ENCODE peak calls at places on chromosomes 13 and 19, in ten cellular contexts. I is A549, S is breast epithelium, F is prostate gland, H is NB4, K is fibroblast of villous mesenchyme, J is colonic mucosa, M is right atrium auricular region, Y is BJ, O is A673. B is an unnamed sample.

GRCh38 chr13:27295096-27295495 is 24.5 kb downstream of the RASL11A start:
- DNase-seq in I (no peak), S (no peak), F (no peak), H (no peak), K (no peak), J (no peak), M (peak; percentile 23), Y (no peak), O (no peak), B (no peak)

GRCh38 chr19:19262190-19263057 is 10.7 kb downstream of the TM6SF2 start:
- DNase-seq in I (no peak), S (no peak), F (no peak), H (peak; percentile 35), K (no peak), J (no peak), M (no peak), Y (no peak), O (no peak), B (no peak)

GRCh38 chr13:89686171-89686570 is 1661.3 kb upstream of the MIR17HG start:
- DNase-seq in I (no peak), S (no peak), F (no peak), H (no peak), K (no peak), J (no peak), M (no peak), Y (no peak), O (no peak), B (no peak)

GRCh38 chr19:50723069-50723468 is at the start of gene CLEC11A:
- DNase-seq in I (no peak), S (no peak), F (no peak), H (peak; percentile 95), K (peak; percentile 64), J (peak; percentile 54), M (peak; percentile 65), Y (no peak), O (peak; percentile 75), B (no peak)

GRCh38 chr19:48989701-48990291 is 3.3 kb downstream of the GYS1 start:
- DNase-seq in I (no peak), S (no peak), F (no peak), H (no peak), K (no peak), J (no peak), M (no peak), Y (peak; percentile 51), O (no peak), B (no peak)

GRCh38 chr19:1217366-1217765 is 11.8 kb downstream of the STK11 start:
- DNase-seq in I (no peak), S (no peak), F (no peak), H (no peak), K (no peak), J (no peak), M (no peak), Y (no peak), O (no peak), B (no peak)

GRCh38 chr13:23966691-23967615 is 69.7 kb upstream of the C1QTNF9B start:
- DNase-seq in I (no peak), S (no peak), F (peak; percentile 24), H (no peak), K (peak; percentile 67), J (no peak), M (no peak), Y (no peak), O (no peak), B (peak; percentile 81)

GRCh38 chr13:24162604-24163003 is 2.1 kb downstream of the SPATA13 start:
- DNase-seq in I (no peak), S (no peak), F (peak; percentile 35), H (no peak), K (no peak), J (no peak), M (no peak), Y (no peak), O (no peak), B (no peak)

GRCh38 chr19:2315818-2316353 is 7.9 kb upstream of the LINGO3 start:
- DNase-seq in I (peak; percentile 43), S (no peak), F (peak; percentile 25), H (peak; percentile 53), K (peak; percentile 68), J (peak; percentile 59), M (peak; percentile 79), Y (no peak), O (no peak), B (no peak)
- H3K4me3 ChIP-seq in I (no peak overlapping the region), S (no peak overlapping the region), F (no peak overlapping the region), H (no peak overlapping the region), K (no peak overlapping the region), J (no peak overlapping the region), M (no peak overlapping the region), Y (no peak overlapping the region), O (no peak overlapping the region), B (no peak overlapping the region)

GRCh38 chr13:113861433-113862030 is 2.3 kb downstream of the GAS6 start:
- DNase-seq in I (no peak), S (peak; percentile 48), F (no peak), H (no peak), K (no peak), J (peak; percentile 43), M (peak; percentile 49), Y (no peak), O (no peak), B (no peak)

GRCh38 chr13:113859311-113860050 is 4.4 kb downstream of the GAS6 start:
- DNase-seq in I (no peak), S (no peak), F (no peak), H (no peak), K (no peak), J (no peak), M (peak; percentile 36), Y (no peak), O (no peak), B (no peak)

GRCh38 chr13:113862191-113862765 is 1.6 kb downstream of the GAS6 start:
- DNase-seq in I (no peak), S (peak; percentile 46), F (no peak), H (no peak), K (no peak), J (peak; percentile 43), M (no peak), Y (no peak), O (no peak), B (no peak)

GRCh38 chr13:113860579-113861432 is 3.1 kb downstream of the GAS6 start:
- DNase-seq in I (no peak), S (peak; percentile 45), F (no peak), H (no peak), K (peak; percentile 48), J (peak; percentile 90), M (peak; percentile 53), Y (no peak), O (no peak), B (no peak)

GRCh38 chr13:113860051-113860471 is 3.8 kb downstream of the GAS6 start:
- DNase-seq in I (no peak), S (peak; percentile 39), F (no peak), H (no peak), K (no peak), J (peak; percentile 85), M (peak; percentile 52), Y (no peak), O (no peak), B (no peak)
- TF ChIP-seq CTCF in I (no peak), S (no peak), F (no peak), H (no peak), K (no peak), J (no peak), M (no peak), Y (no peak), O (no peak), B (no peak)

GRCh38 chr13:83881917-83882625 is at the start of gene SLITRK1:
- DNase-seq in I (peak; percentile 17), S (peak; percentile 62), F (no peak), H (peak; percentile 35), K (no peak), J (no peak), M (no peak), Y (peak; percentile 19), O (peak; percentile 82), B (peak; percentile 21)
- H3K4me3 ChIP-seq in I (peak within 1 kb of the TSS; percentile 22), S (peak within 1 kb of the TSS; percentile 16), F (no peak within 1 kb of the TSS), H (no peak within 1 kb of the TSS), K (no peak within 1 kb of the TSS), J (no peak within 1 kb of the TSS), M (no peak within 1 kb of the TSS), Y (peak within 1 kb of the TSS; percentile 13), O (peak within 1 kb of the TSS; percentile 41), B (peak within 1 kb of the TSS; percentile 19)

GRCh38 chr13:81487151-81487550 is 1146.2 kb upstream of the SPRY2 start:
- DNase-seq in I (peak; percentile 50), S (no peak), F (no peak), H (peak; percentile 60), K (no peak), J (peak; percentile 22), M (no peak), Y (no peak), O (peak; percentile 65), B (peak; percentile 15)
- TF ChIP-seq CTCF in I (no peak), S (no peak), F (no peak), H (peak; percentile 41), K (no peak), J (no peak), M (no peak), Y (no peak), O (peak; percentile 71), B (peak; percentile 53)

DNA sequence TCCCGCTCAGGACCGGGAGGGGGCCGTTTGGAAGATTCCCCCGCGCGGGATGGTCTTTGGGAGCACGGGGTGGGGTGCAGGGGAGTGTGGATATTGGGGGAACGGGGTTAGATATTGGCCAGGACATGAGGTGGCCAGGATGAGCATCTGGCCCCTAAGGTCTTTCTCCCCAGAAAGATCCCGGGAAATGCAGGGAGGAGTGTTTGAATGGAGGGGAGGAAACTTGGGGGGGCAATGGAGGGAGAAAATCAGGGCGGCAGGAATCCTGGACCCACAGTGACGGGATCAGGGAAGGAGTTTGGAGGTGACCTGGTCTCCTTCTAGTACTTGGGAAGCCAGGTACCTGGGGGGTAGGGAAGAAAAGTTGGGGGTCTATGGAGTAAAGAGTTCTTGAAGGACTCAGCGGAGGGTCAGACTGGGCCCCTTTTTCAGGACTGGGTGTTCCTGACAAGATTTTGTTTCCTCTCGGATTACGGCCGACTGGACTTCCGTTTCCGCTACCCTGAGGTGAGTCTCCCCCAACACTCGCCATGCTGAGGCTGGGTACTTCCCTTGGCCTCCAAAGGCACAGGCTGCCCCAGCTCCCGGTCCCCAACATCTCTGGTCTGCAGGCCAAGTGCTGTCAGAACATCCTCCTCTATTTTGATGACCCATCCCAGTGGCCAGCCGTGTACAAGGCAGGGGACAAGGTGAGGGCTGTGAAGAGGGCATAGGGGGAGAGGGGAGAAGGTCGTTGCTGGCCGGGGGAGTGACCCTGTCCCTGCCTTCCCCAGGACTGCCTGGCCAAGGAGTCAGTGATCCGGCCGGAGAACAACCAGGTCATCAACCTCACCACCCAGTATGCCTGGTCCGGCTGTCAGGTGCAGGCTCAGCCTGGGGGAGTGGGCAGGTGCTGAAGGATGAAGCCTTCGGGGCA is 989 bp downstream of the TMEM145 start:
- DNase-seq in I (no peak), S (no peak), F (no peak), H (no peak), K (no peak), J (no peak), M (no peak), Y (no peak), O (no peak), B (no peak)
- H3K4me3 ChIP-seq in I (peak overlapping the region; percentile 51), S (peak overlapping the region; percentile 64), F (peak overlapping the region; percentile 48), H (no peak overlapping the region), K (no peak overlapping the region), J (no peak overlapping the region), M (peak overlapping the region; percentile 57), Y (no peak overlapping the region), O (peak overlapping the region; percentile 66), B (peak overlapping the region; percentile 54)

B was measured in LNCaP clone FGC.